ENCODE peak calls at places on chromosomes 2 and 18, in ten cellular contexts. One of them, this sample, is unnamed.

GRCh38 chr2:212539145-212539880 is 711 bp upstream of the ERBB4 start:
- DNase-seq in SK-N-SH: peak; percentile 62
- DNase-seq in suprapubic skin: no peak
- DNase-seq in HepG2: no peak
- DNase-seq in K562: peak; percentile 16
- DNase-seq in stomach: peak; percentile 35
- DNase-seq in upper lobe of left lung: peak; percentile 85
- DNase-seq in transverse colon: no peak
- DNase-seq in sigmoid colon: peak; percentile 52
- DNase-seq in H1: peak; percentile 88
- DNase-seq in this sample: no peak

GRCh38 chr2:234931369-234931768 is 20.4 kb upstream of the SH3BP4 start:
- DNase-seq in SK-N-SH: no peak
- DNase-seq in suprapubic skin: no peak
- DNase-seq in HepG2: no peak
- DNase-seq in K562: no peak
- DNase-seq in stomach: no peak
- DNase-seq in upper lobe of left lung: no peak
- DNase-seq in transverse colon: no peak
- DNase-seq in sigmoid colon: no peak
- DNase-seq in H1: no peak
- DNase-seq in this sample: no peak

GRCh38 chr2:166451451-166451850 is 42.6 kb downstream of the SCN7A start:
- DNase-seq in SK-N-SH: no peak
- DNase-seq in suprapubic skin: no peak
- DNase-seq in HepG2: no peak
- DNase-seq in K562: no peak
- DNase-seq in stomach: no peak
- DNase-seq in upper lobe of left lung: no peak
- DNase-seq in transverse colon: no peak
- DNase-seq in sigmoid colon: no peak
- DNase-seq in H1: no peak
- DNase-seq in this sample: no peak

GRCh38 chr2:226725096-226725495 is 74.5 kb downstream of the IRS1 start:
- DNase-seq in SK-N-SH: no peak
- DNase-seq in suprapubic skin: no peak
- DNase-seq in HepG2: no peak
- DNase-seq in K562: no peak
- DNase-seq in stomach: no peak
- DNase-seq in upper lobe of left lung: no peak
- DNase-seq in transverse colon: no peak
- DNase-seq in sigmoid colon: no peak
- DNase-seq in H1: no peak
- DNase-seq in this sample: peak; percentile 75

GRCh38 chr18:3624818-3625716 is 175.1 kb downstream of the TGIF1 start:
- DNase-seq in SK-N-SH: no peak
- DNase-seq in suprapubic skin: peak; percentile 72
- DNase-seq in HepG2: no peak
- DNase-seq in K562: peak; percentile 59
- DNase-seq in stomach: peak; percentile 43
- DNase-seq in upper lobe of left lung: peak; percentile 61
- DNase-seq in transverse colon: peak; percentile 42
- DNase-seq in sigmoid colon: peak; percentile 72
- DNase-seq in H1: no peak
- DNase-seq in this sample: no peak

GRCh38 chr18:26865557-26865956 is at the start of gene AQP4:
- DNase-seq in SK-N-SH: no peak
- DNase-seq in suprapubic skin: no peak
- DNase-seq in HepG2: no peak
- DNase-seq in K562: no peak
- DNase-seq in stomach: peak; percentile 68
- DNase-seq in upper lobe of left lung: peak; percentile 81
- DNase-seq in transverse colon: no peak
- DNase-seq in sigmoid colon: no peak
- DNase-seq in H1: no peak
- DNase-seq in this sample: no peak

GRCh38 chr2:181393472-181393871 is 63.7 kb upstream of the ITGA4 start:
- DNase-seq in SK-N-SH: peak; percentile 26
- DNase-seq in suprapubic skin: no peak
- DNase-seq in HepG2: peak; percentile 18
- DNase-seq in K562: no peak
- DNase-seq in stomach: no peak
- DNase-seq in upper lobe of left lung: no peak
- DNase-seq in transverse colon: no peak
- DNase-seq in sigmoid colon: no peak
- DNase-seq in H1: no peak
- DNase-seq in this sample: no peak

GRCh38 chr2:133264951-133265949 is 303.0 kb downstream of the NCKAP5 start:
- DNase-seq in SK-N-SH: peak; percentile 29
- DNase-seq in suprapubic skin: peak; percentile 57
- DNase-seq in HepG2: no peak
- DNase-seq in K562: no peak
- DNase-seq in stomach: peak; percentile 65
- DNase-seq in upper lobe of left lung: peak; percentile 44
- DNase-seq in transverse colon: peak; percentile 18
- DNase-seq in sigmoid colon: no peak
- DNase-seq in H1: peak; percentile 68
- DNase-seq in this sample: no peak

GRCh38 chr2:231318436-231318835 is 77.1 kb upstream of the B3GNT7 start:
- DNase-seq in SK-N-SH: no peak
- DNase-seq in suprapubic skin: no peak
- DNase-seq in HepG2: no peak
- DNase-seq in K562: no peak
- DNase-seq in stomach: no peak
- DNase-seq in upper lobe of left lung: no peak
- DNase-seq in transverse colon: no peak
- DNase-seq in sigmoid colon: no peak
- DNase-seq in H1: no peak
- DNase-seq in this sample: no peak

GRCh38 chr2:110116033-110116710 is 550 bp upstream of the MALL start:
- DNase-seq in SK-N-SH: peak; percentile 62
- DNase-seq in suprapubic skin: no peak
- DNase-seq in HepG2: no peak
- DNase-seq in K562: no peak
- DNase-seq in stomach: no peak
- DNase-seq in upper lobe of left lung: peak; percentile 85
- DNase-seq in transverse colon: peak; percentile 32
- DNase-seq in sigmoid colon: no peak
- DNase-seq in H1: peak; percentile 63
- DNase-seq in this sample: peak; percentile 92

GRCh38 chr2:180225118-180225517 is 218.0 kb upstream of the CWC22 start:
- DNase-seq in SK-N-SH: no peak
- DNase-seq in suprapubic skin: no peak
- DNase-seq in HepG2: no peak
- DNase-seq in K562: no peak
- DNase-seq in stomach: no peak
- DNase-seq in upper lobe of left lung: no peak
- DNase-seq in transverse colon: no peak
- DNase-seq in sigmoid colon: no peak
- DNase-seq in H1: no peak
- DNase-seq in this sample: no peak

GRCh38 chr2:130966149-130967019 is 126.9 kb downstream of the FAM168B start:
- DNase-seq in SK-N-SH: no peak
- DNase-seq in suprapubic skin: no peak
- DNase-seq in HepG2: no peak
- DNase-seq in K562: no peak
- DNase-seq in stomach: no peak
- DNase-seq in upper lobe of left lung: no peak
- DNase-seq in transverse colon: no peak
- DNase-seq in sigmoid colon: no peak
- DNase-seq in H1: no peak
- DNase-seq in this sample: no peak

GRCh38 chr2:130967020-130967495 is 126.2 kb downstream of the FAM168B start:
- DNase-seq in SK-N-SH: no peak
- DNase-seq in suprapubic skin: no peak
- DNase-seq in HepG2: no peak
- DNase-seq in K562: no peak
- DNase-seq in stomach: no peak
- DNase-seq in upper lobe of left lung: no peak
- DNase-seq in transverse colon: no peak
- DNase-seq in sigmoid colon: no peak
- DNase-seq in H1: no peak
- DNase-seq in this sample: no peak

GRCh38 chr2:130963058-130963848 is 126.5 kb downstream of the ARHGEF4 start:
- DNase-seq in SK-N-SH: peak; percentile 81
- DNase-seq in suprapubic skin: no peak
- DNase-seq in HepG2: no peak
- DNase-seq in K562: no peak
- DNase-seq in stomach: no peak
- DNase-seq in upper lobe of left lung: no peak
- DNase-seq in transverse colon: no peak
- DNase-seq in sigmoid colon: no peak
- DNase-seq in H1: peak; percentile 56
- DNase-seq in this sample: no peak

GRCh38 chr2:130964931-130965330 is 128.2 kb downstream of the ARHGEF4 start:
- DNase-seq in SK-N-SH: no peak
- DNase-seq in suprapubic skin: no peak
- DNase-seq in HepG2: no peak
- DNase-seq in K562: no peak
- DNase-seq in stomach: no peak
- DNase-seq in upper lobe of left lung: no peak
- DNase-seq in transverse colon: no peak
- DNase-seq in sigmoid colon: no peak
- DNase-seq in H1: no peak
- DNase-seq in this sample: no peak

GRCh38 chr2:130963849-130964793 is 127.4 kb downstream of the ARHGEF4 start:
- DNase-seq in SK-N-SH: peak; percentile 82
- DNase-seq in suprapubic skin: no peak
- DNase-seq in HepG2: no peak
- DNase-seq in K562: peak; percentile 42
- DNase-seq in stomach: no peak
- DNase-seq in upper lobe of left lung: no peak
- DNase-seq in transverse colon: no peak
- DNase-seq in sigmoid colon: no peak
- DNase-seq in H1: peak; percentile 83
- DNase-seq in this sample: no peak
- TF ChIP-seq EP300 in SK-N-SH: no peak
- TF ChIP-seq EP300 in suprapubic skin: no peak
- TF ChIP-seq EP300 in HepG2: no peak
- TF ChIP-seq EP300 in K562: no peak
- TF ChIP-seq EP300 in stomach: no peak
- TF ChIP-seq EP300 in upper lobe of left lung: no peak
- TF ChIP-seq EP300 in transverse colon: no peak
- TF ChIP-seq EP300 in sigmoid colon: no peak
- TF ChIP-seq EP300 in H1: no peak
- TF ChIP-seq EP300 in this sample: no peak

DNA sequence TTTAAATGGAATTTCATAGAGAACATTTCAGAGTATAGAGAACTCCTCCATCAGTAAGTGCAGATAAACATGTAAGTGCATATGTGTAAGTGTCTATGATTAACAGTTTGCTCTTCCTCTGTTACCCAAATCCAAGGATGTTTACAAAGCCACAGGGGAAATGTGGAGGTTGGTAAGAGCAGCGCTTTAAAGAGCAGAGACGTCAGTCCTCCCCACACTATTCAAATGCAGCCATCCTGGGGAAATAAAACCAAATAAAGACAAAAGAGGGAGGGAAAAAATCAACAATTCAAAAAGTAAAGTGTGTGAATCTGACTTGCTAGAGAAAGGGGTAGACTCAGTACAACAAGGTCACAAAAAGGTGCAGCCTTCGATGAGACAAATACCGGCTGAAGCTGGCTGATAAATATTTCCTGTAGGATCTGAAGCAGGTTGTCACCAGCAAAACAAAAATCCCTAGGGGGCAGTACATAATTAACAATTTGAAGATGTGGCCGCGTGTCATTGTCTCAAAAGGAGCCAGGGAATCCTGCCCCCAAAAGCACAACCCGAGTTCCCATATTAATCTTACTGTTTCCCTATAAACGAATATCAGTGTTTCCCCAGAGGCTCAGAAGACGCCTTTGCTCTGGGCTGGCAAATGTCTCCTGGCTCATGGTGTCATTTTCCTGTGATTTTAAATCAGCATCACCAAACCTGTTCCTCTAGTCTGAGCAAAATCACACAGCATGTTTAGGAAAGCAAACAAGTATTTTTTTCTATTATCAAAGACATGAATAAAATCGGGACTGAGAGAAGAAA is 216.5 kb downstream of the CDCA7 start:
- DNase-seq in SK-N-SH: peak; percentile 30
- DNase-seq in suprapubic skin: no peak
- DNase-seq in HepG2: peak; percentile 26
- DNase-seq in K562: no peak
- DNase-seq in stomach: no peak
- DNase-seq in upper lobe of left lung: no peak
- DNase-seq in transverse colon: no peak
- DNase-seq in sigmoid colon: no peak
- DNase-seq in H1: no peak
- DNase-seq in this sample: no peak
- TF ChIP-seq CTCF in SK-N-SH: peak; percentile 56
- TF ChIP-seq CTCF in suprapubic skin: peak; percentile 7
- TF ChIP-seq CTCF in HepG2: peak; percentile 47
- TF ChIP-seq CTCF in K562: peak; percentile 64
- TF ChIP-seq CTCF in stomach: peak; percentile 23
- TF ChIP-seq CTCF in upper lobe of left lung: no peak
- TF ChIP-seq CTCF in transverse colon: peak; percentile 15
- TF ChIP-seq CTCF in sigmoid colon: no peak
- TF ChIP-seq CTCF in H1: no peak
- TF ChIP-seq CTCF in this sample: peak; percentile 24

GRCh38 chr2:170771049-170771937 is 1.1 kb downstream of the ERICH2 start:
- DNase-seq in SK-N-SH: no peak
- DNase-seq in suprapubic skin: peak; percentile 69
- DNase-seq in HepG2: peak; percentile 30
- DNase-seq in K562: no peak
- DNase-seq in stomach: no peak
- DNase-seq in upper lobe of left lung: peak; percentile 34
- DNase-seq in transverse colon: peak; percentile 39
- DNase-seq in sigmoid colon: no peak
- DNase-seq in H1: peak; percentile 77
- DNase-seq in this sample: no peak
- TF ChIP-seq POLR2AphosphoS5 in SK-N-SH: no peak
- TF ChIP-seq POLR2AphosphoS5 in suprapubic skin: no peak
- TF ChIP-seq POLR2AphosphoS5 in HepG2: no peak
- TF ChIP-seq POLR2AphosphoS5 in K562: no peak
- TF ChIP-seq POLR2AphosphoS5 in stomach: no peak
- TF ChIP-seq POLR2AphosphoS5 in upper lobe of left lung: no peak
- TF ChIP-seq POLR2AphosphoS5 in transverse colon: no peak
- TF ChIP-seq POLR2AphosphoS5 in sigmoid colon: no peak
- TF ChIP-seq POLR2AphosphoS5 in H1: no peak
- TF ChIP-seq POLR2AphosphoS5 in this sample: no peak

DNA sequence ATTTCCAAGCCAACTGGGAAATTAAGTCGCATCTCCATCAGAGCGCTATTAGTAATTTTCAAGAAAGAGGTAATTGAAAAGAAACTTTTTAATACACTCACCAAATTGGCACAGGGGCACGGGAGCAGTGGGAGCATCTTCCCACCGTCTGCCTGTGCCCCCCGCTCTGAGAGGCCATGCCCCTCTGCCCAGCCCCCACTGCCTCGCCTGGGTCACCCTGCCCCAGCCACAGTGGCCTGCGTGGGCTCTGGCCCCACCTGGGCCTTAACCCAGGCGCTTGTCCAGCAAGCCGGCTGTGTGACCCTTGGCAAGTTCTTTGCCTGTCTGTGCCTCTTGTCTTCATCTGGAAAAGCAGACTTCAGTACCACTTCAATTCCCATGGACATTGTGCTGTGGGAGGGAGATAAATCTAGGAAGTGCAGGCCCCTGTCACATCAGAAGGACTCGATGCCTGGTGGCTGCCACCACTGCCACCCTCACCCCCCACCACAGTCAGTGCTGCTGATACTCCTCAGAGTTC is 31.9 kb downstream of the GLI2 start:
- DNase-seq in SK-N-SH: no peak
- DNase-seq in suprapubic skin: peak; percentile 39
- DNase-seq in HepG2: no peak
- DNase-seq in K562: no peak
- DNase-seq in stomach: no peak
- DNase-seq in upper lobe of left lung: no peak
- DNase-seq in transverse colon: no peak
- DNase-seq in sigmoid colon: peak; percentile 51
- DNase-seq in H1: no peak
- DNase-seq in this sample: no peak
- TF ChIP-seq EP300 in SK-N-SH: no peak
- TF ChIP-seq EP300 in suprapubic skin: no peak
- TF ChIP-seq EP300 in HepG2: no peak
- TF ChIP-seq EP300 in K562: no peak
- TF ChIP-seq EP300 in stomach: no peak
- TF ChIP-seq EP300 in upper lobe of left lung: no peak
- TF ChIP-seq EP300 in transverse colon: no peak
- TF ChIP-seq EP300 in sigmoid colon: no peak
- TF ChIP-seq EP300 in H1: no peak
- TF ChIP-seq EP300 in this sample: no peak